ENCODE peak calls at places on chromosomes 7 and 10, in four cellular contexts. C, Y, F and W are unnamed samples.

GRCh38 chr7:149776848-149777407 is 3.5 kb upstream of the ZNF467 start:
- DNase-seq in F (no peak), C (no peak), Y (no peak), W (no peak)

GRCh38 chr7:116316838-116317612 is 106.7 kb downstream of the TES start:
- DNase-seq in F (no peak), Y (peak; percentile 54), C (no peak), W (no peak)

GRCh38 chr10:34384363-34384762 is 430.7 kb downstream of the PARD3 start:
- DNase-seq in Y (no peak), C (no peak), F (no peak), W (no peak)

GRCh38 chr10:123377883-123378282 is 223.7 kb downstream of the BUB3 start:
- DNase-seq in F (no peak), Y (peak; percentile 34), C (no peak), W (no peak)

GRCh38 chr10:132558516-132559413 is 21.2 kb downstream of the INPP5A start:
- DNase-seq in Y (no peak), C (no peak), F (no peak), W (no peak)

GRCh38 chr7:155000795-155001194 is 2.1 kb downstream of the PAXIP1 start:
- DNase-seq in Y (no peak), C (no peak), F (no peak), W (no peak)

GRCh38 chr7:5705318-5705717 is 76.1 kb downstream of the RNF216 start:
- DNase-seq in C (no peak), F (no peak), Y (no peak), W (no peak)

GRCh38 chr7:77651544-77652162 is 44.6 kb upstream of the RSBN1L start:
- DNase-seq in C (peak; percentile 61), F (peak; percentile 10), Y (peak; percentile 36), W (peak; percentile 36)

GRCh38 chr7:145868935-145869334 is 247.7 kb upstream of the CNTNAP2 start:
- DNase-seq in F (no peak), Y (no peak), C (no peak), W (no peak)

GRCh38 chr7:138081868-138082267 is 5.6 kb downstream of the AKR1D1 start:
- DNase-seq in Y (no peak), C (no peak), F (no peak), W (no peak)

GRCh38 chr10:128811943-128812342 is 655.1 kb upstream of the MGMT start:
- DNase-seq in Y (no peak), C (no peak), F (no peak), W (no peak)

GRCh38 chr10:73998623-73999622 is 1.0 kb downstream of the VCL start:
- DNase-seq in Y (peak; percentile 27), F (no peak), C (peak; percentile 70), W (no peak)

GRCh38 chr10:23198940-23199767 is 7.0 kb downstream of the PTF1A start:
- DNase-seq in C (peak; percentile 44), F (no peak), Y (peak; percentile 6), W (no peak)

GRCh38 chr10:120493411-120494312 is 36.6 kb downstream of the PLPP4 start:
- DNase-seq in C (no peak), F (no peak), Y (no peak), W (peak; percentile 7)

GRCh38 chr10:102117391-102118159 is 2.6 kb downstream of the LDB1 start:
- DNase-seq in C (peak; percentile 89), Y (peak; percentile 78), F (no peak), W (no peak)

GRCh38 chr7:99928994-99929729 is at the start of gene GJC3:
- DNase-seq in Y (peak; percentile 70), C (peak; percentile 85), F (no peak), W (peak; percentile 21)

GRCh38 chr7:157929671-157930070 is 592.9 kb downstream of the DNAJB6 start:
- DNase-seq in F (no peak), C (no peak), Y (no peak), W (no peak)

GRCh38 chr7:150383710-150384397 is 4.7 kb downstream of the ZNF775 start:
- DNase-seq in F (no peak), C (peak; percentile 49), Y (peak; percentile 98), W (no peak)

GRCh38 chr10:60377955-60378354 is 11.7 kb downstream of the ANK3 start:
- DNase-seq in F (no peak), C (no peak), Y (no peak), W (no peak)

GRCh38 chr7:6179620-6180343 is 92.6 kb downstream of the CYTH3 start:
- DNase-seq in Y (no peak), C (no peak), F (no peak), W (no peak)

GRCh38 chr7:47488205-47488968 is 93.5 kb downstream of the TNS3 start:
- DNase-seq in F (no peak), Y (no peak), C (no peak), W (no peak)

GRCh38 chr7:147670759-147671158 is 919.8 kb upstream of the C7orf33 start:
- DNase-seq in C (no peak), Y (no peak), F (no peak), W (no peak)

GRCh38 chr10:22655312-22655973 is 58.9 kb downstream of the PIP4K2A start:
- DNase-seq in Y (no peak), F (no peak), C (no peak), W (no peak)

GRCh38 chr7:111730476-111731300 is 168.4 kb upstream of the IMMP2L start:
- DNase-seq in F (no peak), Y (peak; percentile 24), C (peak; percentile 71), W (peak; percentile 29)

GRCh38 chr7:158252081-158252836 is 335.4 kb downstream of the PTPRN2 start:
- DNase-seq in C (peak; percentile 54), Y (no peak), F (no peak), W (no peak)

GRCh38 chr10:127151981-127152699 is 44.3 kb downstream of the INSYN2A start:
- DNase-seq in C (no peak), F (no peak), Y (peak; percentile 24), W (no peak)

GRCh38 chr10:97328646-97329453 is 5.7 kb downstream of the FRAT2 start:
- DNase-seq in C (no peak), F (no peak), Y (peak; percentile 90), W (no peak)

GRCh38 chr7:41238851-41239331 is 464.0 kb downstream of the INHBA start:
- DNase-seq in Y (no peak), C (no peak), F (no peak), W (no peak)

GRCh38 chr10:92690211-92691041 is 671 bp downstream of the HHEX start:
- DNase-seq in Y (no peak), F (no peak), C (peak; percentile 59), W (no peak)

GRCh38 chr10:91798736-91799579 is 732 bp downstream of the TNKS2 start:
- DNase-seq in C (no peak), Y (peak; percentile 28), F (peak; percentile 37), W (peak; percentile 31)

GRCh38 chr7:30923774-30924413 is 12.2 kb downstream of the AQP1 start:
- DNase-seq in C (peak; percentile 17), Y (no peak), F (peak; percentile 10), W (peak; percentile 5)

GRCh38 chr10:72274730-72275350 is 1.1 kb downstream of the DDIT4 start:
- DNase-seq in Y (no peak), F (peak; percentile 66), C (peak; percentile 76), W (peak; percentile 56)

GRCh38 chr10:72847681-72848080 is 45.9 kb upstream of the OIT3 start:
- DNase-seq in C (no peak), Y (no peak), F (no peak), W (no peak)

GRCh38 chr7:121288894-121289293 is 39.9 kb upstream of the WNT16 start:
- DNase-seq in Y (no peak), F (no peak), C (no peak), W (no peak)

GRCh38 chr7:68684246-68684850 is 913.9 kb upstream of the AUTS2 start:
- DNase-seq in C (no peak), F (no peak), Y (no peak), W (no peak)

GRCh38 chr10:87702973-87703294 is 43.3 kb downstream of the PAPSS2 start:
- DNase-seq in C (no peak), Y (no peak), F (no peak), W (no peak)

GRCh38 chr7:96187735-96188622 is 133.9 kb downstream of the SLC25A13 start:
- DNase-seq in C (no peak), F (no peak), Y (no peak), W (no peak)

GRCh38 chr10:112520864-112521263 is 73.8 kb downstream of the VTI1A start:
- DNase-seq in F (no peak), C (no peak), Y (no peak), W (no peak)

GRCh38 chr10:112912441-112912911 is 37.6 kb upstream of the TCF7L2 start:
- DNase-seq in C (no peak), F (no peak), Y (peak; percentile 58), W (no peak)

GRCh38 chr7:4641667-4642467 is 40.2 kb upstream of the FOXK1 start:
- DNase-seq in C (peak; percentile 100), Y (peak; percentile 86), F (peak; percentile 88), W (peak; percentile 89)
- TF ChIP-seq POLR2AphosphoS5 in C (peak; percentile 95), Y (peak; percentile 83), F (peak; percentile 93), W (peak; percentile 95)

GRCh38 chr7:2812119-2812487 is 32.0 kb downstream of the GNA12 start:
- DNase-seq in C (no peak), Y (no peak), F (no peak), W (no peak)
- TF ChIP-seq TAF1 in C (no peak), Y (no peak), F (no peak), W (no peak)

GRCh38 chr10:56222237-56222636 is 138.8 kb downstream of the ZWINT start:
- DNase-seq in Y (no peak), F (no peak), C (no peak), W (no peak)
- TF ChIP-seq POLR2AphosphoS5 in Y (no peak), F (no peak), C (no peak), W (no peak)

DNA sequence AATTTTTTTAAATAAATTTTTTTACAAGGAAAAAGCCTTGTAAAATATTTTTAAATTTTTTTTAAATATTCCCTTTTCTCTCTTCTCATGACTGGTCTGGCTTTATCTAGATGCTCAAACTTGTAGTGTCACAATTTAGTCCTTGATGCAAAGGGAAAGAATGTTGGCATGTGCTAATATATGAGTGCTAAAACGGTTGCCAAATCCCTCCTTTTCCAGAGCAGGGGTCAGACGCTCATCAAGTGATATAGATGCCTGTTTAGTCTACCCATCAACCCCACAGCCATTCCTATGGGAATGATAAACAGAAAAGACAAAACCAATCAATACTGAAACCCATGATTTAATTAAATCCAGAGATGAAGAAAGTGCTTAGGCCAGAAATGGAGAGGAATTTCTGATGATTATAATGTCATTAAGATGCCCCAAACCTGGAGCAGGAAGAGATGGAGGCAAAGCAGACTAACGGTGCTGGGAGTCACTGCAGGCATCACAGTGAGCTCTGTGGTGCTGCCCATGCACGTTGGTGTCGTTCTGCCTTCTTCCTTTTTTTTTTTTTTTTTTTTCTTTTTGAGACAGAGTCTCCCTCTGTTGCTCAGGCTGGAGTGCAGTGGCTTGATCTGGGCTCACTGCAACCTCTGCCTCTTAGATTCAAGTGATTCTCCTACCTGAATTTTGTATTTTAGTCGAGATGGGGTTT is 210.1 kb upstream of the STK17A start:
- DNase-seq in Y (no peak), F (no peak), C (peak; percentile 40), W (no peak)
- TF ChIP-seq TAF1 in Y (no peak), F (no peak), C (no peak), W (no peak)